ENCODE peak calls at places on chromosomes 3 and 15, in nine cellular contexts. L, E, H, F, K, G, V, B and R are unnamed samples.

GRCh38 chr15:84982301-84982920 is 755 bp downstream of the PDE8A start:
- DNase-seq in L (no peak), E (peak), H (peak), F (peak), K (peak), G (no peak), V (no peak), B (peak), R (peak)

GRCh38 chr3:129626744-129627349 is 20.4 kb upstream of the PLXND1 start:
- DNase-seq in L (peak), E (peak), H (peak), F (peak), K (peak), G (no peak), V (peak), B (peak), R (peak)

GRCh38 chr15:71003314-71003713 is 110.7 kb downstream of the LRRC49 start:
- DNase-seq in L (peak), E (no peak), H (no peak), F (no peak), K (no peak), G (no peak), V (no peak), B (peak), R (peak)

GRCh38 chr15:90221251-90221900 is 12.4 kb downstream of the CIB1 start:
- DNase-seq in L (no peak), E (peak), H (peak), F (peak), K (peak), G (peak), V (peak), B (peak), R (peak)

GRCh38 chr3:10772230-10773161 is 43.5 kb upstream of the SLC6A11 start:
- DNase-seq in L (peak), E (peak), H (peak), F (no peak), K (peak), G (no peak), V (no peak), B (no peak), R (peak)

GRCh38 chr3:10459954-10460754 is 45.2 kb downstream of the ATP2B2 start:
- DNase-seq in L (peak), E (peak), H (peak), F (no peak), K (peak), G (peak), V (peak), B (peak), R (peak)

GRCh38 chr3:111582114-111582461 is 13.1 kb downstream of the ZBED2 start:
- DNase-seq in L (peak), E (no peak), H (no peak), F (no peak), K (no peak), G (no peak), V (no peak), B (peak), R (peak)

GRCh38 chr3:119883461-119884160 is 101.7 kb downstream of the NR1I2 start:
- DNase-seq in L (no peak), E (no peak), H (no peak), F (no peak), K (no peak), G (no peak), V (no peak), B (no peak), R (no peak)

GRCh38 chr3:194989251-194989650 is 281.7 kb downstream of the XXYLT1 start:
- DNase-seq in L (no peak), E (no peak), H (no peak), F (no peak), K (no peak), G (no peak), V (no peak), B (no peak), R (no peak)

GRCh38 chr15:90031231-90031791 is 30.2 kb downstream of the ZNF710 start:
- DNase-seq in L (peak), E (no peak), H (peak), F (no peak), K (no peak), G (no peak), V (no peak), B (peak), R (peak)

GRCh38 chr3:150110097-150110496 is 139.4 kb upstream of the PFN2 start:
- DNase-seq in L (peak), E (no peak), H (no peak), F (no peak), K (no peak), G (no peak), V (no peak), B (no peak), R (no peak)

GRCh38 chr15:60865507-60865906 is 363.6 kb downstream of the RORA start:
- DNase-seq in L (peak), E (no peak), H (no peak), F (no peak), K (no peak), G (no peak), V (no peak), B (no peak), R (peak)

GRCh38 chr15:33243869-33244268 is 49.4 kb upstream of the FMN1 start:
- DNase-seq in L (peak), E (no peak), H (no peak), F (no peak), K (no peak), G (no peak), V (no peak), B (peak), R (peak)

GRCh38 chr3:185270956-185271332 is 17.1 kb upstream of the EHHADH start:
- DNase-seq in L (peak), E (no peak), H (no peak), F (no peak), K (no peak), G (no peak), V (no peak), B (no peak), R (no peak)

GRCh38 chr3:106275592-106275991 is 406.8 kb upstream of the CBLB start:
- DNase-seq in L (no peak), E (no peak), H (no peak), F (no peak), K (no peak), G (no peak), V (no peak), B (no peak), R (no peak)

GRCh38 chr3:42476225-42477160 is 25.9 kb upstream of the VIPR1 start:
- DNase-seq in L (peak), E (no peak), H (peak), F (peak), K (no peak), G (no peak), V (no peak), B (peak), R (no peak)

GRCh38 chr3:154886437-154886836 is 193.7 kb upstream of the MME start:
- DNase-seq in L (peak), E (no peak), H (no peak), F (no peak), K (no peak), G (no peak), V (no peak), B (peak), R (peak)

GRCh38 chr3:140636452-140637138 is 41.3 kb upstream of the TRIM42 start:
- DNase-seq in L (peak), E (no peak), H (no peak), F (no peak), K (no peak), G (no peak), V (no peak), B (peak), R (peak)

GRCh38 chr3:147267431-147267830 is 138.9 kb downstream of the ZIC4 start:
- DNase-seq in L (no peak), E (no peak), H (no peak), F (no peak), K (no peak), G (no peak), V (no peak), B (no peak), R (no peak)